ENCODE peak calls at places on chromosomes 7 and 10, in eight cellular contexts. One of them, this sample, is unnamed.

GRCh38 chr10:102139281-102140110 is 6.7 kb downstream of the PPRC1 start:
- DNase-seq in A549: no peak
- DNase-seq in breast epithelium: no peak
- DNase-seq in spleen: peak
- DNase-seq in gastrocnemius medialis: no peak
- DNase-seq in IMR-90: no peak
- DNase-seq in NB4: no peak
- DNase-seq in HCT116: no peak
- DNase-seq in this sample: no peak

GRCh38 chr7:66913118-66914049 is 7.6 kb upstream of the TMEM248 start:
- DNase-seq in spleen: no peak
- DNase-seq in IMR-90: no peak
- DNase-seq in gastrocnemius medialis: no peak
- DNase-seq in NB4: no peak
- DNase-seq in HCT116: no peak
- DNase-seq in A549: no peak
- DNase-seq in breast epithelium: no peak
- DNase-seq in this sample: no peak

GRCh38 chr10:105063796-105064195 is 422.7 kb downstream of the SORCS3 start:
- DNase-seq in NB4: peak
- DNase-seq in spleen: no peak
- DNase-seq in breast epithelium: no peak
- DNase-seq in HCT116: peak
- DNase-seq in IMR-90: no peak
- DNase-seq in A549: no peak
- DNase-seq in gastrocnemius medialis: no peak
- DNase-seq in this sample: no peak

GRCh38 chr10:29657719-29658274 is 23.0 kb upstream of the SVIL start:
- DNase-seq in gastrocnemius medialis: no peak
- DNase-seq in spleen: no peak
- DNase-seq in NB4: no peak
- DNase-seq in breast epithelium: no peak
- DNase-seq in IMR-90: no peak
- DNase-seq in HCT116: no peak
- DNase-seq in A549: no peak
- DNase-seq in this sample: no peak

GRCh38 chr10:26555719-26556368 is 117.7 kb downstream of the APBB1IP start:
- DNase-seq in gastrocnemius medialis: peak
- DNase-seq in A549: peak
- DNase-seq in spleen: no peak
- DNase-seq in NB4: peak
- DNase-seq in HCT116: no peak
- DNase-seq in breast epithelium: peak
- DNase-seq in IMR-90: no peak
- DNase-seq in this sample: peak

GRCh38 chr7:132206594-132206993 is 369.7 kb downstream of the PLXNA4 start:
- DNase-seq in NB4: no peak
- DNase-seq in gastrocnemius medialis: no peak
- DNase-seq in A549: no peak
- DNase-seq in spleen: no peak
- DNase-seq in breast epithelium: no peak
- DNase-seq in HCT116: no peak
- DNase-seq in IMR-90: no peak
- DNase-seq in this sample: no peak

GRCh38 chr7:78215199-78215598 is 416.6 kb downstream of the PHTF2 start:
- DNase-seq in spleen: no peak
- DNase-seq in A549: no peak
- DNase-seq in gastrocnemius medialis: no peak
- DNase-seq in IMR-90: no peak
- DNase-seq in HCT116: no peak
- DNase-seq in NB4: no peak
- DNase-seq in breast epithelium: no peak
- DNase-seq in this sample: no peak

GRCh38 chr10:92689663-92690210 is at the start of gene HHEX:
- DNase-seq in NB4: peak
- DNase-seq in HCT116: peak
- DNase-seq in spleen: peak
- DNase-seq in A549: peak
- DNase-seq in IMR-90: peak
- DNase-seq in breast epithelium: no peak
- DNase-seq in gastrocnemius medialis: no peak
- DNase-seq in this sample: peak

GRCh38 chr7:27142562-27143021 is 889 bp downstream of the HOXA5 start:
- DNase-seq in spleen: no peak
- DNase-seq in IMR-90: no peak
- DNase-seq in breast epithelium: no peak
- DNase-seq in NB4: no peak
- DNase-seq in gastrocnemius medialis: no peak
- DNase-seq in HCT116: no peak
- DNase-seq in A549: no peak
- DNase-seq in this sample: no peak

GRCh38 chr7:27144799-27145166 is 1.3 kb upstream of the HOXA5 start:
- DNase-seq in IMR-90: no peak
- DNase-seq in HCT116: no peak
- DNase-seq in A549: no peak
- DNase-seq in gastrocnemius medialis: no peak
- DNase-seq in breast epithelium: no peak
- DNase-seq in spleen: peak
- DNase-seq in NB4: no peak
- DNase-seq in this sample: no peak

GRCh38 chr7:27141591-27142561 is 1.6 kb downstream of the HOXA5 start:
- DNase-seq in breast epithelium: peak
- DNase-seq in gastrocnemius medialis: no peak
- DNase-seq in HCT116: no peak
- DNase-seq in A549: peak
- DNase-seq in IMR-90: no peak
- DNase-seq in spleen: peak
- DNase-seq in NB4: no peak
- DNase-seq in this sample: no peak

GRCh38 chr7:27143950-27144798 is 693 bp upstream of the HOXA5 start:
- DNase-seq in A549: no peak
- DNase-seq in NB4: no peak
- DNase-seq in HCT116: no peak
- DNase-seq in IMR-90: peak
- DNase-seq in breast epithelium: peak
- DNase-seq in gastrocnemius medialis: no peak
- DNase-seq in spleen: peak
- DNase-seq in this sample: no peak

DNA sequence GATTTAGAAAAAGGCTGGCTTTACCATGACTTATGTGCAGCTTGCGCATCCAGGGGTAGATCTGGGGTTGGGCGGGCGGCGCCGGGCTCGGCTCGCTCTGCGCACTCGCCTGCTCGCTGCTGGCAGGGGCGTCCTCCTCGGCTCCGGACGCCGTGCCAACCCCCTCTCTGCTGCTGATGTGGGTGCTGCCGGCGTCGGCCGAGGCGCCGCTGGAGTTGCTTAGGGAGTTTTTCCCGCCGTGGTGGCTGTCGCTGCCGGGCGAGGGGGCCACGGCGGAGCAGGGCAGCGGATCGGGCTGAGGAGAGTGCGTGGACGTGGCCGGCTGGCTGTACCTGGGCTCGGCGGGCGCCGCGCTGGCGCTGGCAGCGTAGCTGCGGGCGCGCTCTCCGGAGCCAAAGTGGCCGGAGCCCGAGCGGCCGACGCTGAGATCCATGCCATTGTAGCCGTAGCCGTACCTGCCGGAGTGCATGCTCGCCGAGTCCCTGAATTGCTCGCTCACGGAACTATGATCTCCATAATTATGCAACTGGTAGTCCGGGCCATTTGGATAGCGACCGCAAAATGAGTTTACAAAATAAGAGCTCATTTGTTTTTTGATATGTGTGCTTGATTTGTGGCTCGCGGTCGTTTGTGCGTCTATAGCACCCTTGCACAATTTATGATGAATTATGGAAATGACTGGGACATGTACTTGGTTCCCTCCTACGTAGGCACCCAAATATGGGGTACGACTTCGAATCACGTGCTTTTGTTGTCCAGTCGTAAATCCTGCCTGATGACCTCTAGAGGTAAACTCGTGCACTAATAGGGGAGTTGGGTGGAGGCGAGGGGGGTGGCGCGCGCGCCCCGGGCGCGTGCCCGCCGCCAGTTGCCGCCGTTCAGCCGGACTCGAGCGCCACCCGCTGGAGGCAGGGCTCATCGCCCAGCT is at the start of gene HOXA5:
- DNase-seq in spleen: peak
- DNase-seq in HCT116: no peak
- DNase-seq in gastrocnemius medialis: peak
- DNase-seq in breast epithelium: peak
- DNase-seq in IMR-90: peak
- DNase-seq in NB4: no peak
- DNase-seq in A549: peak
- DNase-seq in this sample: peak
- TF ChIP-seq POLR2A in spleen: peak
- TF ChIP-seq POLR2A in HCT116: no peak
- TF ChIP-seq POLR2A in gastrocnemius medialis: peak
- TF ChIP-seq POLR2A in breast epithelium: peak
- TF ChIP-seq POLR2A in IMR-90: peak
- TF ChIP-seq POLR2A in NB4: no peak
- TF ChIP-seq POLR2A in A549: no peak
- TF ChIP-seq POLR2A in this sample: peak

DNA sequence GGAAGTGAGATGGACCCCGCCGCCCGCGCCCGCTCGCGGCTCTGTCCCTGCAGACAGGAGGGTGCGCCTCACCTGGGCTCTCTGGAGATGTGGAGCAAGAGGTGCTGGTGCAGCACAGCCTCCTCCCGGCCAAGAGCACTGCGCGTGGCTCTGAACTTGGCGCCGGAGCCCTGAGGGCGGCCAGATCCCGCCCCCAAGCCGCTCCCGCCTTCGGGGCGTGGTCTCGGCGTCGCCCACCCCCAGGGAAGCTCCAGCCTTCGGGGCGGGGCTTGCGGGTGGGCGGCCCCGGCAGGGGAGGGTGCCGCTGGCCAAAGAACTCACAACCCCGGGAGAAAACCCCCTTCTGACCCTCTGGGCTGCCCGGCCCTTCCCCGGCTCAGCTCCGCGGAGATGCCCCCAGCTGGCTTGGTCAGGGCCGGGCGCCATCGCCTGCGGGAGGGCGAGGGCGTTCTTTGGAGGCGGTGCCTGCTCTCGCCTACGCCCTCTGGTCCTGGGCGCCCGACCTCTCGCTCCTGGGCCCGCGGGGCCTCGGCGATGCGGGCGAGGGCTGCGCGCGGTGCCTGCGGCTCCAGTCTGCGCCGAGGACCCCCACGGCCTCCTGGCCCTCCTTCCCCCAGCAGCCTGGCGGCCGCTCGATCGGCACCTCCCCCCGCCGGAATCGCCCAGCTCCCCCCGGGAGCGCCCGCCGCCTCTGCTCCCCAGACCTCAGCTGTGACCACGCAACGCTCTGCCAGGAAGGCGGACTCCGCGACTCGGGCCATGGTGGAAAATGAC is at the start of gene ZNF488:
- DNase-seq in gastrocnemius medialis: peak
- DNase-seq in breast epithelium: peak
- DNase-seq in NB4: peak
- DNase-seq in HCT116: peak
- DNase-seq in spleen: peak
- DNase-seq in A549: peak
- DNase-seq in IMR-90: peak
- DNase-seq in this sample: no peak
- TF ChIP-seq POLR2A in gastrocnemius medialis: no peak
- TF ChIP-seq POLR2A in breast epithelium: no peak
- TF ChIP-seq POLR2A in NB4: peak
- TF ChIP-seq POLR2A in HCT116: peak
- TF ChIP-seq POLR2A in spleen: no peak
- TF ChIP-seq POLR2A in A549: peak
- TF ChIP-seq POLR2A in IMR-90: no peak
- TF ChIP-seq POLR2A in this sample: no peak

GRCh38 chr10:91163269-91163708 is 57.2 kb upstream of the PCGF5 start:
- DNase-seq in gastrocnemius medialis: peak
- DNase-seq in A549: peak
- DNase-seq in spleen: peak
- DNase-seq in breast epithelium: peak
- DNase-seq in HCT116: peak
- DNase-seq in IMR-90: peak
- DNase-seq in NB4: peak
- DNase-seq in this sample: no peak

GRCh38 chr10:91162495-91163268 is 57.8 kb upstream of the PCGF5 start:
- DNase-seq in NB4: peak
- DNase-seq in IMR-90: peak
- DNase-seq in breast epithelium: peak
- DNase-seq in spleen: peak
- DNase-seq in A549: peak
- DNase-seq in gastrocnemius medialis: peak
- DNase-seq in HCT116: no peak
- DNase-seq in this sample: no peak

GRCh38 chr10:91162050-91162494 is 58.4 kb upstream of the PCGF5 start:
- DNase-seq in gastrocnemius medialis: no peak
- DNase-seq in NB4: no peak
- DNase-seq in HCT116: no peak
- DNase-seq in breast epithelium: peak
- DNase-seq in A549: peak
- DNase-seq in IMR-90: peak
- DNase-seq in spleen: no peak
- DNase-seq in this sample: no peak

GRCh38 chr10:91164520-91165065 is 55.9 kb upstream of the PCGF5 start:
- DNase-seq in HCT116: no peak
- DNase-seq in IMR-90: peak
- DNase-seq in A549: no peak
- DNase-seq in spleen: no peak
- DNase-seq in NB4: no peak
- DNase-seq in breast epithelium: no peak
- DNase-seq in gastrocnemius medialis: no peak
- DNase-seq in this sample: no peak

DNA sequence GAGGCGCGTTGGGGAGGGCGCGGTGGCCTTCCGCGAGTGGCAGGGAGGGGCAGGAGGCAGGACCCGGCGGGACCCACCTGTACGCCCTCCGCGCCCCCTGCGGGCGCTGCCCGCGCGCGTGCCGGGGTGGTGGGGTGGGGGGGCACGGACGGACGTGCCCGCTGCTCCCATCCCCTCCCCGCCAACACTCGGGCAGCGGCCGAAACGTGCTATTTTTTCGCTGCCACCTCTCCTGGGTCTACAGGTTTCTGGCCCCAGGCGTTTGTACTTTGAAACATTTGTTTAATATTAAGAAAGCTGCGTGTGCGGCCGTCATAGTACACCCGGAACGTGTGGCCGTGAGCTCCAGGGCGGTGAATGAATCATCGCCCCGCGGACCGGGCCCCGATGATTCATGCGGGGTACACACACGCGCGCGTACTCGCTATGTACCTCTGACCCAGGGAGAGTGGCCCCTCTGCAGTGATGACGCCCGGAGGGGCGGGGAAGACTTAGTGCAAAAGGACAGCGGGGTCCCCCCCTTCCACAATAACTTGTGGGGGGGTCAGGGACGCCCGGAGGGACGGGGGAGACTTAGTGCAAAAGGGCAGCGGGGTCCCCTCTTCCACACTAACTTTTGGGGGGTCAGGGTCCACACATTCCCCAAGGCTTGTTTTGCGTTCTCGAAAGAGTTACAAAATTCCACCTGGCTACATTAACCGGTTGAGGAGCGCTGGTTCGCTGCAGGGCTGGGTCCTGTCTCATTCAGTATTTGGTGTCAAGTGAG is 56.6 kb upstream of the PCGF5 start:
- DNase-seq in breast epithelium: peak
- DNase-seq in spleen: peak
- DNase-seq in A549: peak
- DNase-seq in IMR-90: peak
- DNase-seq in gastrocnemius medialis: peak
- DNase-seq in NB4: peak
- DNase-seq in HCT116: peak
- DNase-seq in this sample: no peak
- TF ChIP-seq POLR2A in breast epithelium: no peak
- TF ChIP-seq POLR2A in spleen: no peak
- TF ChIP-seq POLR2A in A549: no peak
- TF ChIP-seq POLR2A in IMR-90: peak
- TF ChIP-seq POLR2A in gastrocnemius medialis: peak
- TF ChIP-seq POLR2A in NB4: no peak
- TF ChIP-seq POLR2A in HCT116: no peak
- TF ChIP-seq POLR2A in this sample: peak

GRCh38 chr10:68151453-68151852 is 42.2 kb downstream of the MYPN start:
- DNase-seq in A549: no peak
- DNase-seq in HCT116: no peak
- DNase-seq in NB4: no peak
- DNase-seq in spleen: no peak
- DNase-seq in IMR-90: no peak
- DNase-seq in gastrocnemius medialis: no peak
- DNase-seq in breast epithelium: no peak
- DNase-seq in this sample: no peak

GRCh38 chr10:68146133-68146532 is 36.8 kb downstream of the MYPN start:
- DNase-seq in HCT116: no peak
- DNase-seq in IMR-90: no peak
- DNase-seq in A549: no peak
- DNase-seq in NB4: no peak
- DNase-seq in breast epithelium: no peak
- DNase-seq in gastrocnemius medialis: no peak
- DNase-seq in spleen: no peak
- DNase-seq in this sample: no peak

GRCh38 chr10:68142761-68143160 is 33.5 kb downstream of the MYPN start:
- DNase-seq in A549: no peak
- DNase-seq in gastrocnemius medialis: no peak
- DNase-seq in breast epithelium: no peak
- DNase-seq in NB4: no peak
- DNase-seq in HCT116: no peak
- DNase-seq in spleen: no peak
- DNase-seq in IMR-90: no peak
- DNase-seq in this sample: no peak

GRCh38 chr10:68144709-68145108 is 35.4 kb downstream of the MYPN start:
- DNase-seq in IMR-90: no peak
- DNase-seq in HCT116: no peak
- DNase-seq in gastrocnemius medialis: no peak
- DNase-seq in spleen: no peak
- DNase-seq in NB4: no peak
- DNase-seq in breast epithelium: no peak
- DNase-seq in A549: no peak
- DNase-seq in this sample: no peak

GRCh38 chr10:68145705-68146104 is 36.4 kb downstream of the MYPN start:
- DNase-seq in IMR-90: no peak
- DNase-seq in breast epithelium: no peak
- DNase-seq in NB4: no peak
- DNase-seq in spleen: no peak
- DNase-seq in HCT116: no peak
- DNase-seq in A549: no peak
- DNase-seq in gastrocnemius medialis: no peak
- DNase-seq in this sample: no peak
- TF ChIP-seq POLR2A in IMR-90: no peak
- TF ChIP-seq POLR2A in breast epithelium: no peak
- TF ChIP-seq POLR2A in NB4: no peak
- TF ChIP-seq POLR2A in spleen: no peak
- TF ChIP-seq POLR2A in HCT116: no peak
- TF ChIP-seq POLR2A in A549: no peak
- TF ChIP-seq POLR2A in gastrocnemius medialis: no peak
- TF ChIP-seq POLR2A in this sample: no peak

This sample was measured in esophagus muscularis mucosa.